ENCODE peak calls at places on chromosome 9, in ten cellular contexts. B is NT2/D1, X is PC-3, G is colonic mucosa, I is GM23248, N is mammary epithelial cell, T is IMR-90, O is mesendoderm, E is trophoblast cell, K is SK-N-SH. V is an unnamed sample. For H3K4me1 and H3K27me3, the result is how much of the 10 kb centered on the place peaks cover.

GRCh38 chr9:34512131-34513078 is 10.4 kb downstream of the ENHO start:
- DNase-seq in E (no peak), K (no peak), G (no peak), X (no peak), T (no peak), O (no peak), N (no peak), B (peak), I (no peak), V (no peak)

GRCh38 chr9:137550958-137551655 is 572 bp upstream of the MRPL41 start:
- DNase-seq in I (peak), E (peak), B (peak), N (peak), O (peak), K (peak), G (no peak), X (peak), T (peak), V (no peak)

GRCh38 chr9:130058154-130058553 is 4.4 kb downstream of the GPR107 start:
- DNase-seq in E (no peak), O (peak), B (no peak), T (no peak), K (peak), G (no peak), X (peak), I (peak), N (no peak), V (no peak)

GRCh38 chr9:118318770-118319443 is 614.7 kb downstream of the TLR4 start:
- DNase-seq in E (no peak), G (no peak), K (peak), O (no peak), N (peak), T (no peak), I (no peak), B (no peak), X (peak), V (no peak)

GRCh38 chr9:122684851-122685250 is 9.9 kb downstream of the OR1L3 start:
- DNase-seq in K (no peak), T (no peak), E (no peak), O (no peak), G (no peak), I (peak), B (no peak), X (no peak), N (no peak), V (no peak)

GRCh38 chr9:76472925-76473324 is 13.9 kb downstream of the GCNT1 start:
- DNase-seq in B (no peak), X (no peak), N (peak), T (no peak), G (peak), E (no peak), O (peak), I (no peak), K (no peak), V (no peak)

GRCh38 chr9:68805890-68806517 is 101.0 kb downstream of the PIP5K1B start:
- DNase-seq in K (no peak), G (no peak), X (no peak), N (no peak), T (no peak), O (no peak), E (no peak), I (no peak), B (no peak), V (no peak)

GRCh38 chr9:117354252-117354847 is 60.5 kb downstream of the ASTN2 start:
- DNase-seq in B (peak), T (no peak), K (no peak), O (peak), X (no peak), I (no peak), G (no peak), E (no peak), N (no peak), V (no peak)

GRCh38 chr9:88736136-88736637 is 201.2 kb downstream of the NXNL2 start:
- DNase-seq in K (no peak), E (no peak), I (no peak), T (no peak), X (no peak), O (no peak), B (no peak), G (no peak), N (no peak), V (no peak)

GRCh38 chr9:90458485-90458884 is 184.1 kb downstream of the DIRAS2 start:
- DNase-seq in T (no peak), G (peak), B (no peak), E (peak), K (peak), O (peak), I (no peak), N (no peak), X (peak), V (no peak)

GRCh38 chr9:121776739-121777637 is 125.6 kb downstream of the DAB2IP start:
- DNase-seq in E (no peak), N (no peak), B (no peak), X (no peak), K (no peak), O (no peak), T (no peak), G (no peak), I (no peak), V (no peak)

GRCh38 chr9:79731483-79731882 is 159.7 kb downstream of the TLE4 start:
- DNase-seq in B (no peak), I (no peak), E (no peak), T (no peak), K (no peak), O (peak), N (no peak), G (no peak), X (peak), V (no peak)

GRCh38 chr9:23672121-23672520 is 153.9 kb downstream of the ELAVL2 start:
- DNase-seq in I (no peak), G (no peak), O (no peak), K (no peak), T (no peak), B (no peak), N (no peak), X (no peak), E (no peak), V (no peak)

GRCh38 chr9:99154356-99154755 is 49.4 kb downstream of the TGFBR1 start:
- DNase-seq in I (no peak), G (no peak), K (no peak), X (no peak), T (no peak), B (no peak), N (no peak), O (no peak), E (peak), V (no peak)

GRCh38 chr9:116387934-116388714 is 234.5 kb downstream of the PAPPA start:
- DNase-seq in X (no peak), K (no peak), I (no peak), N (no peak), E (no peak), G (no peak), O (no peak), T (no peak), B (no peak), V (no peak)

GRCh38 chr9:118222375-118222774 is 518.2 kb downstream of the TLR4 start:
- DNase-seq in G (no peak), E (no peak), B (peak), I (no peak), O (peak), N (no peak), T (no peak), X (no peak), K (no peak), V (no peak)

GRCh38 chr9:92746567-92747458 is 17.8 kb downstream of the BICD2 start:
- DNase-seq in X (no peak), T (peak), N (no peak), K (no peak), B (no peak), G (no peak), O (no peak), E (no peak), I (peak), V (peak)

GRCh38 chr9:87445646-87446045 is 52.0 kb upstream of the DAPK1 start:
- DNase-seq in T (peak), O (peak), N (no peak), X (no peak), G (peak), B (peak), I (peak), K (no peak), E (peak), V (peak)

GRCh38 chr9:14168381-14168780 is 145.6 kb downstream of the NFIB start:
- DNase-seq in O (no peak), B (no peak), E (no peak), I (no peak), T (no peak), G (no peak), K (no peak), N (no peak), X (no peak), V (no peak)

GRCh38 chr9:114607671-114608524 is 3.2 kb upstream of the TMEM268 start:
- DNase-seq in K (no peak), N (no peak), T (no peak), X (no peak), G (no peak), O (no peak), I (peak), E (no peak), B (no peak), V (no peak)

GRCh38 chr9:130150779-130151381 is 21.3 kb upstream of the NCS1 start:
- DNase-seq in K (no peak), E (peak), N (peak), I (peak), O (peak), G (no peak), B (no peak), T (peak), X (peak), V (no peak)

GRCh38 chr9:93697352-93698139 is 121.2 kb downstream of the PHF2 start:
- DNase-seq in E (no peak), O (no peak), G (no peak), B (no peak), I (no peak), K (no peak), N (no peak), T (no peak), X (no peak), V (peak)

GRCh38 chr9:137602661-137603060 is 2.8 kb upstream of the ARRDC1 start:
- DNase-seq in T (no peak), X (no peak), K (no peak), O (peak), G (no peak), B (no peak), I (no peak), N (no peak), E (no peak), V (no peak)

GRCh38 chr9:113763429-113763828 is 112.7 kb upstream of the ZNF618 start:
- DNase-seq in N (no peak), G (no peak), E (no peak), T (no peak), B (no peak), X (no peak), I (no peak), O (no peak), K (no peak), V (no peak)

DNA sequence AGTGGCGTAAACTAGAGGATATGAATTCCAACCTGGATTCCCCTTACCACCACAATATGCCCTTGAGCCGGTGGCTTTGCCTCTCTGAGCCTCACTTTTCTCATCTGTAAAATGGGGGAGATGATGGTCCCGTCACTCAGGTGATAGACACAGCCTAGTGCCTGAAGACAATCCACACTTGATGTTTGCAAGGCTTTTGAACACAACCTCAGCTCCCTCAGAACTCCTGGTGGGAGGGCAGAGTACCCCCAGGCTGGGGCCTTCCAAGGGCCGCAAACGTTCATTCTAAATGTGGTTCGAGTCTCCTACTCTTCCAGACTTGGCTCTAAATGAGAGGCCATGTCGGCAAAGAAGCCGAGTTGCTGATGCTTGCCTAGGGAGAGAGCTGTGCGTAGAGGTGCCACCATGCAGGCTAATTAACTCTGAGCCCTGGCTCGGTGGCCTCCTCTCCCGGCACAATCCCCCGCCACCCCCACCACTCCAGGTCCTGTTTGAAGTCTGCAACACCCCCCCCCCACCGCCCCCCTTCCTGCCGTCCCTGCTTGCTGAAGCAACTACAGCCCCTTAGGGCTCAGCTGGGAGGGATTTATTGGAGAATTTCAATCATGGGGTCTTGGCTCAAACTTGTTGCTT is 97.7 kb upstream of the LMX1B start:
- DNase-seq in O (no peak), G (no peak), I (no peak), E (no peak), T (no peak), N (no peak), B (no peak), K (peak), X (no peak), V (no peak)
- H3K9ac ChIP-seq in O (no peak), G (no peak), I (no peak), E (no peak), T (no peak), N (no peak), B (peak), K (no peak), X (no peak), V (no peak)

DNA sequence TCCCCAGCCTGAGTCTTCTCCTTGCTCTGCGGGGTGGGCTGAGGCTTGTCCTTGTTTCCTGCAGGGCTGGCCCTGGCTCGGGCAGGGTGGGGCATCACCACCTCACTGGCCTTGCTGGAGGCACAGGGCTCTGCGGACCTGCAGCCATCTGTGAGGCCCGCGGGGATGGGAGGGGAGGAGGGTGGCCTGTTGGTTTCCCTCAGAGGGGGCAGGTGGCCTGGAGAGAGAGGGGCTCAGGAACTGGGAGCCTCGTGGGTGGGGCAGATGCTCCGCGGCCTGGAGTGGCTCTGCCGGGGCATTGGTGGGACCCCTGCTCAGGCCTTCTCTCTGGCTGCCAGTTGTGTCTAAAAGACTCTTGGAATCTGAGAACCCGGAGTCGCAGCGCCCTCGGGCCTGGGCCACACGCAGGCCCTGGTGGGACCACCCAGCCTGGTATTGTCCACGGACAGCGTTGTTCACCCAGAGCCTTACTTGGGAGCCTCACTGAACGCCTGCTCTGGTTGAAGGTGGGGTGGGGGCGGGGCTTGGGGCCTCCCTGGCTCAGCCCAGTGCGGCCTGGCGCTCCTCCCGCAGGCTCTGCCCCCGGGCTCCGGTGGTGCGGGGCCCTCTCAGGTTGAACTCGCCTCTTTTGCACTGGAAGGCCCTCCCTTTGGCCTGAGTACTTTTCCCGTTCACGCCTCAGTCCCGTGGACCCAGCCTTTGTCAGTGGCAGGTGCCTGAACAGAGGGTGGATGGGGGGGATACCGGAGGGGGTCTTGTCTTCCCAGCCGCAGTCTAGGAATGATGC is 111.4 kb downstream of the RXRA start:
- DNase-seq in G (no peak), X (no peak), T (no peak), E (no peak), N (no peak), K (no peak), O (no peak), I (no peak), B (no peak), V (no peak)
- H3K4me1 ChIP-seq in G (under half), X (under half), T (under half), E (under half), N (under half), K (under half), O (under half), I (under half), B (under half), V (under half)

DNA sequence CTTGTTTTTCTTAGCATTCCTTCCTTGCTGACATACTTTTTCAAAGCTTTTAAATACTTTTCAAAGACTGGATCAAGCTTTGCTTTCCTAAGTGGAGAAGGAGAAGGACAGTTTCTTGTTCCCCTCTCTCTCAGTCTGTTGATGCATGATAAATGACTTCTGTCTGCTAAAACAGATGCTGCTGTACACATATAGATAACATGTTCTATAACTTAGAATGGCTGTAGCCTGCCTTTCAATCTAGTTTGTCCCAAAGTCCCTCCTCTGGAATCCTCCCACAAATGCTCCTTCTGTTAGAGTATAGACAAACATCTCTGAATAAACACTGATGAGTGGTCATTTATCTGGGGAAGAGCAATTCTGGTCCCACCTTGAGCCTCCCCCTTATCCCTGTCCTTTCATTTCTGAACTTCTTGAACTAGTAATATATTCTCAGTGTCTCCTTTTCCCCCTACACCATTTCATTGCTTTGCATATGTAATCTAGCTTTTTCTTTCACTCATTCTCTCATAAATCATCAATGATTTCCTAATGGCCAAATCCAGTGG is 5.4 kb upstream of the HEMGN start:
- DNase-seq in T (no peak), E (no peak), N (no peak), K (no peak), B (no peak), I (no peak), G (no peak), O (no peak), X (no peak), V (no peak)
- H3K27me3 ChIP-seq in T (under half), E (under half), N (under half), K (under half), B (under half), I (half or more), G (under half), O (under half), X (under half), V (under half)

GRCh38 chr9:18359335-18359734 is 114.6 kb upstream of the ADAMTSL1 start:
- DNase-seq in B (no peak), N (peak), O (no peak), I (peak), G (no peak), E (no peak), K (no peak), T (peak), X (peak), V (peak)
- H3K9ac ChIP-seq in B (no peak), N (no peak), O (no peak), I (no peak), G (no peak), E (no peak), K (peak), T (no peak), X (no peak), V (no peak)

GRCh38 chr9:38037981-38038306 is 31.1 kb downstream of the SHB start:
- DNase-seq in O (no peak), K (no peak), E (no peak), N (no peak), G (no peak), B (no peak), X (no peak), T (no peak), I (no peak), V (no peak)

GRCh38 chr9:38041564-38042267 is 27.3 kb downstream of the SHB start:
- DNase-seq in K (no peak), B (no peak), T (no peak), E (no peak), G (no peak), X (no peak), I (no peak), O (no peak), N (no peak), V (no peak)

GRCh38 chr9:38038307-38039089 is 30.5 kb downstream of the SHB start:
- DNase-seq in G (no peak), X (no peak), K (peak), O (peak), I (no peak), T (no peak), B (no peak), E (no peak), N (no peak), V (no peak)

GRCh38 chr9:38039907-38040682 is 28.9 kb downstream of the SHB start:
- DNase-seq in E (peak), X (no peak), T (no peak), K (no peak), I (no peak), B (no peak), G (no peak), N (no peak), O (no peak), V (no peak)

DNA sequence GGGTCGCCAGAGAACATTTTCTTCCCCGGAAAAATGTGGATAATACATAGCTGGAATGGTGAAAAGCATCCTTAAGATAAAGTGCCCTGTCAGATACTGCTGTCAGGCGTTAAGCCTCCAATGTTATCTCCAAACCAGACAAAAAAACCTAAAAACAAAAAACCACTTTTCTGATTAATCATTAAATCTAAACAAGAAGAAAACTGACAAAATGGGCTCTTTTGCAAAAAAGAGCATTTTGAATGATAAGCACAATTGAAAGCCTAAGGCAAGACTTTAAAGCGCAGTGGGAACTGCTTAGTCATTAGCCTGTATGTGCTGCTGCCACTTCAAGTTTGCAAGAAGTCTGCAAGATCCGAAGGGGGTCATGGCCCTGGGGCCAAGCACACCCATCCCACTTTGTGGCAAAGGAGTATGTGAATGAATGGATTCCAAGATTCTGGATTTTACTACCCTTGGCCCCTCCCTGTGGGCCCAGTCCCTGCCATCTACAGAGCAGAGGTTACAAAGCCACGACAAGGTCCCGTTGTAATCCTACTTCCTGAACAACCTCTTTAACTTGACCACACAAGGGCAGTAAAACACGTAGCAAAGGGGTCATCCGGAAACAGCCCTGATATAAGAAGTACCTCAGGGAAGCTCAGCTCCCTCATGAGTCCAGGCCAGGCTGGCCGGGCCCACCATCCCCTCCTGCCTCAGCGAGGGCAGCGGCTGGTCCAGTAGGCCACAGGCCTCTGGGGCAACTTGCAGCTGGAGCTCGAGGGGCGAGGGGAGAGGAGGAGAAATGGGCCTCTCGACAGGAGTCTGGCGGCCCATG is 29.7 kb downstream of the SHB start:
- DNase-seq in K (peak), N (no peak), G (no peak), B (no peak), X (peak), I (peak), E (no peak), O (peak), T (peak), V (peak)
- H3K4me1 ChIP-seq in K (half or more), N (under half), G (under half), B (under half), X (half or more), I (half or more), E (half or more), O (under half), T (half or more), V (under half)

GRCh38 chr9:136133959-136134484 is 15.3 kb upstream of the TMEM250 start:
- DNase-seq in K (no peak), N (no peak), T (no peak), G (no peak), O (no peak), B (no peak), X (no peak), I (no peak), E (no peak), V (no peak)

GRCh38 chr9:136137321-136138054 is 18.8 kb upstream of the TMEM250 start:
- DNase-seq in T (no peak), I (no peak), E (no peak), X (peak), K (peak), O (no peak), B (no peak), G (no peak), N (no peak), V (no peak)

GRCh38 chr9:136136526-136136925 is 17.9 kb upstream of the TMEM250 start:
- DNase-seq in I (no peak), E (no peak), X (no peak), K (no peak), O (no peak), G (no peak), N (no peak), T (no peak), B (no peak), V (no peak)

GRCh38 chr9:136135326-136136126 is 16.9 kb upstream of the TMEM250 start:
- DNase-seq in O (no peak), G (no peak), B (no peak), I (no peak), N (no peak), E (no peak), X (no peak), K (peak), T (no peak), V (no peak)

GRCh38 chr9:136136127-136136445 is 17.4 kb upstream of the TMEM250 start:
- DNase-seq in X (no peak), E (no peak), G (no peak), O (no peak), I (no peak), K (no peak), N (no peak), T (no peak), B (no peak), V (no peak)
- H3K27me3 ChIP-seq in X (under half), E (under half), G (under half), O (under half), I (half or more), K (half or more), N (under half), T (half or more), B (under half), V (half or more)

GRCh38 chr9:106602354-106602753 is 260.6 kb upstream of the ZNF462 start:
- DNase-seq in K (no peak), G (no peak), B (no peak), T (no peak), E (no peak), X (peak), I (no peak), O (no peak), N (peak), V (no peak)
- H3K9ac ChIP-seq in K (no peak), G (no peak), B (no peak), T (no peak), E (no peak), X (no peak), I (no peak), O (no peak), N (no peak), V (no peak)

V was measured in adipocyte.